ENCODE peak calls at places on chromosome 17, in ten cellular contexts. A, N, U, B, Q, K, P, W, C and R are unnamed samples.

GRCh38 chr17:80889897-80890550 is 101.6 kb upstream of the CHMP6 start:
- DNase-seq in A (no peak), N (no peak), U (no peak), B (peak; percentile 72), Q (no peak), K (no peak), P (no peak), W (no peak), C (no peak), R (no peak)

GRCh38 chr17:72056727-72057290 is 64.0 kb upstream of the SOX9 start:
- DNase-seq in A (peak; percentile 32), N (no peak), U (no peak), B (no peak), Q (no peak), K (no peak), P (no peak), W (no peak), C (no peak), R (no peak)

GRCh38 chr17:51435641-51436091 is 175.3 kb downstream of the UTP18 start:
- DNase-seq in A (peak; percentile 89), N (peak; percentile 80), U (peak; percentile 92), B (no peak), Q (no peak), K (no peak), P (peak; percentile 91), W (no peak), C (peak; percentile 17), R (no peak)

GRCh38 chr17:14051692-14052091 is 17.6 kb upstream of the COX10 start:
- DNase-seq in A (no peak), N (no peak), U (no peak), B (no peak), Q (no peak), K (no peak), P (no peak), W (no peak), C (no peak), R (no peak)

GRCh38 chr17:4722678-4723240 is 8.5 kb upstream of the MED11 start:
- DNase-seq in A (no peak), N (no peak), U (no peak), B (no peak), Q (no peak), K (no peak), P (no peak), W (no peak), C (no peak), R (no peak)

GRCh38 chr17:72422505-72423285 is 301.9 kb downstream of the SOX9 start:
- DNase-seq in A (peak; percentile 72), N (peak; percentile 50), U (peak; percentile 57), B (no peak), Q (no peak), K (peak; percentile 77), P (peak; percentile 97), W (peak; percentile 66), C (no peak), R (no peak)

GRCh38 chr17:34201767-34202166 is 53.3 kb upstream of the CCL2 start:
- DNase-seq in A (no peak), N (no peak), U (no peak), B (no peak), Q (no peak), K (no peak), P (no peak), W (no peak), C (no peak), R (no peak)

GRCh38 chr17:58783380-58783779 is 27.7 kb downstream of the PPM1E start:
- DNase-seq in A (no peak), N (no peak), U (no peak), B (no peak), Q (no peak), K (no peak), P (no peak), W (no peak), C (no peak), R (no peak)

GRCh38 chr17:29582767-29583166 is 6.7 kb downstream of the GIT1 start:
- DNase-seq in A (no peak), N (no peak), U (no peak), B (no peak), Q (no peak), K (peak; percentile 37), P (no peak), W (peak; percentile 23), C (no peak), R (no peak)

GRCh38 chr17:39543669-39544068 is 64.1 kb downstream of the NEUROD2 start:
- DNase-seq in A (no peak), N (no peak), U (no peak), B (no peak), Q (no peak), K (no peak), P (no peak), W (no peak), C (no peak), R (no peak)

GRCh38 chr17:44066204-44066930 is at the start of gene LSM12:
- DNase-seq in A (peak; percentile 91), N (peak; percentile 93), U (peak; percentile 89), B (peak; percentile 97), Q (peak; percentile 85), K (peak; percentile 95), P (peak; percentile 95), W (peak; percentile 91), C (peak; percentile 76), R (no peak)
- TF ChIP-seq POLR2A in A (peak; percentile 84), N (no peak), U (peak; percentile 92), B (no peak), Q (peak; percentile 74), K (peak; percentile 73), P (peak; percentile 79), W (peak; percentile 85), C (peak; percentile 66), R (peak; percentile 88)

GRCh38 chr17:75288784-75289121 is 480 bp downstream of the SLC25A19 start:
- DNase-seq in A (no peak), N (peak; percentile 46), U (peak; percentile 69), B (no peak), Q (no peak), K (no peak), P (peak; percentile 64), W (no peak), C (no peak), R (no peak)

GRCh38 chr17:75287221-75287620 is 2.0 kb downstream of the SLC25A19 start:
- DNase-seq in A (no peak), N (no peak), U (no peak), B (no peak), Q (no peak), K (no peak), P (no peak), W (no peak), C (no peak), R (no peak)

GRCh38 chr17:75288359-75288758 is 874 bp downstream of the SLC25A19 start:
- DNase-seq in A (no peak), N (no peak), U (no peak), B (no peak), Q (no peak), K (no peak), P (no peak), W (no peak), C (no peak), R (no peak)

GRCh38 chr17:75289122-75289831 is at the start of gene SLC25A19:
- DNase-seq in A (peak; percentile 99), N (peak; percentile 99), U (peak; percentile 98), B (peak; percentile 99), Q (peak; percentile 96), K (peak; percentile 97), P (peak; percentile 100), W (peak; percentile 99), C (peak; percentile 96), R (peak; percentile 92)

GRCh38 chr17:75289832-75290337 is 652 bp upstream of the SLC25A19 start:
- DNase-seq in A (peak; percentile 77), N (peak; percentile 67), U (peak; percentile 41), B (peak; percentile 90), Q (no peak), K (peak; percentile 57), P (no peak), W (no peak), C (peak; percentile 58), R (no peak)
- TF ChIP-seq CTCF in A (peak; percentile 30), N (peak; percentile 8), U (no peak), B (peak; percentile 9), Q (no peak), K (peak; percentile 54), P (peak; percentile 41), W (no peak), C (peak; percentile 20), R (no peak)

GRCh38 chr17:56690441-56691291 is 97.2 kb downstream of the NOG start:
- DNase-seq in A (no peak), N (no peak), U (peak; percentile 97), B (no peak), Q (no peak), K (no peak), P (no peak), W (no peak), C (no peak), R (no peak)

DNA sequence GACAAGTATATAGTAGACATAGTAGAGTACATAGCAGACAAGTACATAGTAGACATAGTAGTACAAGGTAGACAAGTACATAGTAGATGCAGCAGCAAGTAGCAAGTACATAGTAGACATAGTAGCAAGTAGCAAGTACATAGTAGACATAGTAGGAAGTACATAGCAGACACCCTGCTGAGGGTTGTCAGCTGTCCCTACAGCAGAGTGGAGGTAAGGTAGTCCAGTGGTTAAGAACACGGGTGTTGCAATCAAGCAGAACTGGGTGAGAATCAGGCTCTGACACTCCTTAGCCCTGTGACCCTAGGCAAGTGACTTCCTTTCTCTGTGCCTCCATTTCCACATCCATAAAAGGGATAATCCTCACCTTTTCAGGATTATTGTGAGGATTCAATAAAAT is 94.7 kb downstream of the NOG start:
- DNase-seq in A (no peak), N (no peak), U (no peak), B (no peak), Q (no peak), K (no peak), P (no peak), W (no peak), C (no peak), R (no peak)
- H3K4me3 ChIP-seq in A (no peak overlapping the region), N (no peak overlapping the region), U (no peak overlapping the region), B (no peak overlapping the region), Q (no peak overlapping the region), K (no peak overlapping the region), P (no peak overlapping the region), W (no peak overlapping the region), C (no peak overlapping the region), R (no peak overlapping the region)

GRCh38 chr17:22506861-22507260 is 814.5 kb downstream of the KCNJ18 start:
- DNase-seq in A (no peak), N (no peak), U (no peak), B (no peak), Q (no peak), K (no peak), P (no peak), W (no peak), C (no peak), R (no peak)

GRCh38 chr17:22507823-22508222 is 815.5 kb downstream of the KCNJ18 start:
- DNase-seq in A (no peak), N (no peak), U (no peak), B (no peak), Q (no peak), K (no peak), P (no peak), W (no peak), C (no peak), R (no peak)

GRCh38 chr17:22505660-22506059 is 813.3 kb downstream of the KCNJ18 start:
- DNase-seq in A (no peak), N (no peak), U (no peak), B (no peak), Q (no peak), K (no peak), P (no peak), W (no peak), C (no peak), R (no peak)

GRCh38 chr17:22506231-22506630 is 813.9 kb downstream of the KCNJ18 start:
- DNase-seq in A (no peak), N (no peak), U (no peak), B (no peak), Q (no peak), K (no peak), P (no peak), W (no peak), C (no peak), R (no peak)

GRCh38 chr17:22503322-22503899 is 811.1 kb downstream of the KCNJ18 start:
- DNase-seq in A (no peak), N (no peak), U (no peak), B (no peak), Q (no peak), K (no peak), P (no peak), W (no peak), C (no peak), R (no peak)
- TF ChIP-seq POLR2A in A (no peak), N (no peak), U (no peak), B (no peak), Q (no peak), K (no peak), P (no peak), W (no peak), C (no peak), R (no peak)